ENCODE peak calls at places on chromosomes 4 and X, in five cellular contexts. Q, F, B, W and N are unnamed samples.

GRCh38 chr4:37802068-37802666 is 24.3 kb upstream of the PGM2 start:
- DNase-seq in Q (peak), F (peak), B (no peak), W (no peak), N (no peak)

GRCh38 chrX:135513140-135513535 is 7.3 kb upstream of the INTS6L start:
- DNase-seq in Q (no peak), F (no peak), B (no peak), W (no peak), N (no peak)

GRCh38 chr4:77120888-77121508 is 36.0 kb upstream of the CCNG2 start:
- DNase-seq in Q (no peak), F (no peak), B (no peak), W (no peak), N (no peak)

GRCh38 chr4:149441338-149441737 is 374.3 kb downstream of the IQCM start:
- DNase-seq in Q (no peak), F (no peak), B (no peak), W (no peak), N (no peak)

GRCh38 chrX:150211988-150212387 is 151.1 kb upstream of the MAMLD1 start:
- DNase-seq in Q (no peak), F (no peak), B (no peak), W (no peak), N (no peak)

GRCh38 chr4:94159790-94160189 is 47.9 kb upstream of the SMARCAD1 start:
- DNase-seq in Q (no peak), F (no peak), B (no peak), W (no peak), N (no peak)

GRCh38 chrX:63128509-63128908 is 222.6 kb downstream of the SPIN4 start:
- DNase-seq in Q (no peak), F (no peak), B (no peak), W (no peak), N (no peak)

GRCh38 chr4:112073201-112073600 is 72.1 kb upstream of the FAM241A start:
- DNase-seq in Q (no peak), F (no peak), B (no peak), W (no peak), N (no peak)

GRCh38 chrX:139642241-139642927 is 65.6 kb downstream of the MCF2 start:
- DNase-seq in Q (no peak), F (no peak), B (no peak), W (no peak), N (no peak)

GRCh38 chrX:121121021-121121420 is 73.6 kb downstream of the GLUD2 start:
- DNase-seq in Q (no peak), F (no peak), B (no peak), W (no peak), N (no peak)

GRCh38 chr4:133995243-133995960 is 206.2 kb downstream of the PABPC4L start:
- DNase-seq in Q (no peak), F (no peak), B (no peak), W (no peak), N (no peak)

GRCh38 chrX:10612215-10612614 is 8.2 kb downstream of the MID1 start:
- DNase-seq in Q (no peak), F (no peak), B (no peak), W (no peak), N (no peak)

GRCh38 chr4:145816091-145816490 is 122.5 kb downstream of the ZNF827 start:
- DNase-seq in Q (no peak), F (no peak), B (no peak), W (no peak), N (no peak)

GRCh38 chr4:88857588-88857987 is 160.0 kb upstream of the NAP1L5 start:
- DNase-seq in Q (no peak), F (no peak), B (no peak), W (no peak), N (no peak)

GRCh38 chr4:77433102-77433733 is 172.4 kb upstream of the CXCL13 start:
- DNase-seq in Q (peak), F (peak), B (peak), W (no peak), N (peak)

GRCh38 chrX:13087322-13088154 is 43.1 kb upstream of the FAM9C start:
- DNase-seq in Q (no peak), F (no peak), B (no peak), W (no peak), N (no peak)

GRCh38 chr4:118682928-118683327 is 2.3 kb upstream of the METTL14 start:
- DNase-seq in Q (no peak), F (peak), B (no peak), W (no peak), N (no peak)

GRCh38 chr4:157012781-157013180 is 41.2 kb upstream of the PDGFC start:
- DNase-seq in Q (no peak), F (no peak), B (no peak), W (no peak), N (no peak)

GRCh38 chr4:73869130-73870055 is at the start of gene CXCL1:
- DNase-seq in Q (peak), F (peak), B (no peak), W (peak), N (no peak)

GRCh38 chrX:3960952-3961351 is 247.5 kb upstream of the PRKX start:
- DNase-seq in Q (no peak), F (no peak), B (no peak), W (no peak), N (no peak)

GRCh38 chr4:85861064-85861767 is 386.3 kb downstream of the ARHGAP24 start:
- DNase-seq in Q (no peak), F (no peak), B (no peak), W (no peak), N (no peak)

GRCh38 chrX:3939967-3940610 is 226.6 kb upstream of the PRKX start:
- DNase-seq in Q (peak), F (no peak), B (no peak), W (no peak), N (no peak)

GRCh38 chr4:6032249-6033244 is 14.3 kb upstream of the C4orf50 start:
- DNase-seq in Q (peak), F (no peak), B (no peak), W (no peak), N (no peak)

GRCh38 chr4:108683479-108683878 is 33.1 kb downstream of the OSTC start:
- DNase-seq in Q (no peak), F (peak), B (peak), W (no peak), N (no peak)

GRCh38 chr4:85707591-85707990 is 232.6 kb downstream of the ARHGAP24 start:
- DNase-seq in Q (no peak), F (no peak), B (no peak), W (no peak), N (no peak)

GRCh38 chrX:71178908-71179307 is 34.3 kb downstream of the NLGN3 start:
- DNase-seq in Q (peak), F (peak), B (peak), W (no peak), N (no peak)

GRCh38 chr4:67658302-67658701 is 42.7 kb downstream of the UBA6 start:
- DNase-seq in Q (no peak), F (no peak), B (no peak), W (no peak), N (no peak)

GRCh38 chr4:149072359-149072758 is 630.1 kb upstream of the NR3C2 start:
- DNase-seq in Q (no peak), F (no peak), B (no peak), W (no peak), N (no peak)

GRCh38 chrX:51281758-51282318 is 50.8 kb upstream of the NUDT10 start:
- DNase-seq in Q (no peak), F (no peak), B (no peak), W (no peak), N (no peak)

GRCh38 chr4:159003420-159004253 is 99.2 kb upstream of the RAPGEF2 start:
- DNase-seq in Q (no peak), F (no peak), B (no peak), W (no peak), N (no peak)

GRCh38 chr4:86942185-86942666 is 7.4 kb downstream of the AFF1 start:
- DNase-seq in Q (no peak), F (peak), B (no peak), W (no peak), N (no peak)

GRCh38 chr4:152206185-152206584 is 329.7 kb downstream of the FBXW7 start:
- DNase-seq in Q (peak), F (no peak), B (no peak), W (no peak), N (no peak)

GRCh38 chrX:102833136-102833535 is 103.9 kb upstream of the RAB40AL start:
- DNase-seq in Q (no peak), F (no peak), B (no peak), W (no peak), N (no peak)

GRCh38 chrX:18098704-18099103 is 122.0 kb downstream of the BEND2 start:
- DNase-seq in Q (no peak), F (no peak), B (no peak), W (no peak), N (no peak)

GRCh38 chr4:142917678-142918077 is 71.6 kb upstream of the INPP4B start:
- DNase-seq in Q (no peak), F (no peak), B (no peak), W (no peak), N (no peak)

GRCh38 chr4:113445286-113445685 is 316.3 kb downstream of the CAMK2D start:
- DNase-seq in Q (no peak), F (no peak), B (peak), W (no peak), N (no peak)

GRCh38 chrX:9597361-9598035 is 132.6 kb downstream of the TBL1X start:
- DNase-seq in Q (no peak), F (no peak), B (no peak), W (no peak), N (no peak)

GRCh38 chr4:123547167-123547817 is 150.7 kb downstream of the SPRY1 start:
- DNase-seq in Q (peak), F (no peak), B (no peak), W (no peak), N (no peak)

GRCh38 chrX:132810488-132810887 is 147.9 kb downstream of the HS6ST2 start:
- DNase-seq in Q (no peak), F (no peak), B (no peak), W (no peak), N (no peak)

GRCh38 chrX:123859409-123859827 is 435 bp upstream of the XIAP start:
- DNase-seq in Q (peak), F (no peak), B (peak), W (no peak), N (no peak)

GRCh38 chrX:123860506-123860840 is 620 bp downstream of the XIAP start:
- DNase-seq in Q (no peak), F (peak), B (peak), W (no peak), N (no peak)

GRCh38 chrX:123854329-123854728 is 5.5 kb upstream of the XIAP start:
- DNase-seq in Q (no peak), F (no peak), B (no peak), W (no peak), N (no peak)

GRCh38 chrX:123860983-123861382 is 1.1 kb downstream of the XIAP start:
- DNase-seq in Q (no peak), F (no peak), B (no peak), W (no peak), N (no peak)

DNA sequence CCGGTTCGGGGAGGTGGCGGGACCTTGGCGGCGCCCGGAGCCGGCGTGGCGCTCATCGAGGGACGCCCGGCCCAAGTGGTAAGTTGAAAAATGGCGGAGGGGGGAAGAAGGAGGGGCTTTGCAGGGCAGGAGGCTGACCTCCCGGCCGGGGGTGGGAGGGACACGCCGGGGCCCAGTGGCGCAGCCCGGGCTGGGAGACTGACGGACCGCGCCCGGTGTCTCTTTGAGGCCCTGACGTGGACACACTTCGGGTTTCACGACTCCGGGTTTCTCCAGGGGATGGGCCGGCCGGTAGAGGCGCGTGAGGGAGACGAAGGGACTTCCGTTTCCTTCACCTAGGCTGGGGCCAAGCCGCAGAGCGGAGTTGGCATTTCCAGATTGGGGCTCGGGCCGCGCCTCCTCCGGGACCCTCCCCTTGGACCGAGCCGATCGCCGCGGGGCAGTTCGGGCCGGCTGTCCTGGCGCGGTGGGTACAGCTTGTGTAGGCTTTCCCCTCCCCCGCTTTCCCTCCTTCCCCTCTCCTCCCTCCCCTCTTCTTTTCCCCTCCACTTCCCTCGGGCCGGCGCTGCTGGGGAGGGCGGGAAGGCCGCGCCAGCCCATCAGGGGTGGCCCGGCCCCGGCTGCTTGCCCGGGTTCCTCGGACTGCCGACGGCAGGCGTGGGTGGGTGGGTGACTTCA is at the start of gene XIAP:
- DNase-seq in Q (peak), F (peak), B (peak), W (peak), N (peak)
- TF ChIP-seq POLR2A in Q (no peak), F (peak), B (peak), W (no peak), N (peak)

DNA sequence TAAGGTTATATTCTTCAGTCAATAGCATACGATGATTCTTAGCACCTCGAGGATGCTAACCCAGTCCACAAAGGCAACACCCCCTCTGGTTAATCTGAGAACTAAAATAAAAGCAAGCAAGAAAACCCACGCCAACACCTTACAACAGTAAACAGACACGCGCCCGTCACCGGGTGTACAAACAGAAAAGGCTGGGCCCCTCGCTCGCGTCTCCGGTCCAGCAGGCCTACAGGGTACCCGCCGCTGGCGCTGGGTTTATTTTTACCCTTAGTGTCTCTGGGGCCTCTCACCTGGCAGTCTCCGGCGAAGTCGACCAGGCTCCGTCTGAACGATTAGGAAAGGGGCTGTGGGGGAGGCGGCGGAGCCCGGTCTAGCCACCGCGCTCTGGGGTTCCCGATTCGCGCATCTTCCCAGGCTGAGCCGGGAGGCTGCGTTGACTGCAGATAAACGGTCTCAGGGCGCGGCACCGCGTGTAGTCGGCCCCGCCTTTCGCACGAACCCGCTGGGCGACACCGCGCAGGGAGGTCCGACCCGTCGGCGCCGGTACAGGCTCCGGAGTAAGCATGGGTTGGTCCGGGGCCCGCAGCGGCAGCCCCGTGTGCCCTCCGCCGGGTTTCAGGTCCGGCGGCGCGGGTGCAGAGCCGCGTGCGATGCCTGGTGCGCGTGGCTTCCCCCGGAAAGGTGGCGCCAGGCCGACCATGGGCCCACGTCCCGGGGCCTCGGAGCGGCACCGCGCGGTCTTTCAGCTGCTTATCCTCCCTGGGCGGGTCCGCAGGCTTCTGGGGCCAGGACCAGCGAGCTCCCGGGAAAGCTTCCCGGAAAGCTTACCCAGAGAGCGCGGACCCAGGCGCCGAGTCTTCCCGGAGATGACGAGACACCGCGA is at the start of gene SLC9B2:
- DNase-seq in Q (peak), F (peak), B (peak), W (peak), N (peak)
- TF ChIP-seq POLR2A in Q (no peak), F (peak), B (no peak), W (no peak), N (no peak)

GRCh38 chr4:78667764-78668163 is 108.4 kb upstream of the BMP2K start:
- DNase-seq in Q (no peak), F (no peak), B (no peak), W (no peak), N (no peak)

GRCh38 chr4:78667337-78667736 is 108.8 kb upstream of the BMP2K start:
- DNase-seq in Q (no peak), F (no peak), B (no peak), W (no peak), N (no peak)

GRCh38 chr4:78662661-78663060 is 111.1 kb downstream of the ANXA3 start:
- DNase-seq in Q (no peak), F (no peak), B (no peak), W (no peak), N (no peak)

GRCh38 chr4:78666830-78667258 is 109.3 kb upstream of the BMP2K start:
- DNase-seq in Q (no peak), F (no peak), B (no peak), W (no peak), N (no peak)

DNA sequence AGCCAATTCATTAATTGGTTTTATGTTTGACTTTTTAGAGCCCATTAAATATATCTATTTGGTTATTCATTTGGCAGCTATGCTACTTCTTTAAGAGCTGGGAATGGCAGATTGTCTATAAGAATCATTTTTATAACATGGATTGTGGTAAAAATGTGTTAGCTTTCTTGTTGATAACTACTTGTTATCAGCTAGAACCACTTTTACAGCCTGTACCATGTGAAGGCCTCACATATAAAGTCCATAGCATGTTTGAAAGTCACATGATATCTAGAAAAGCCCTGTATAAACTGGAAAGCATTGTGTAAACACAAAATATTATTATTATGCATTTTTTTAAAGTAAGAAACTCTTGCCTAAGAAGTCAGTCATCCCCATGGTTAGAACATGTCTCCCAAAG is 110.9 kb upstream of the BMP2K start:
- DNase-seq in Q (no peak), F (no peak), B (no peak), W (no peak), N (no peak)
- TF ChIP-seq POLR2A in Q (no peak), F (no peak), B (no peak), W (no peak), N (no peak)

GRCh38 chr4:128362760-128363159 is 75.1 kb upstream of the PGRMC2 start:
- DNase-seq in Q (no peak), F (no peak), B (no peak), W (no peak), N (no peak)

GRCh38 chr4:128363966-128364365 is 76.4 kb upstream of the PGRMC2 start:
- DNase-seq in Q (no peak), F (no peak), B (no peak), W (no peak), N (no peak)

GRCh38 chr4:128359422-128359821 is 71.8 kb upstream of the PGRMC2 start:
- DNase-seq in Q (no peak), F (no peak), B (no peak), W (no peak), N (no peak)

GRCh38 chr4:128366212-128366611 is 78.6 kb upstream of the PGRMC2 start:
- DNase-seq in Q (no peak), F (no peak), B (no peak), W (no peak), N (no peak)

GRCh38 chr4:128364565-128364964 is 77.0 kb upstream of the PGRMC2 start:
- DNase-seq in Q (peak), F (no peak), B (no peak), W (no peak), N (no peak)
- TF ChIP-seq POLR2A in Q (no peak), F (no peak), B (no peak), W (no peak), N (no peak)

GRCh38 chrX:107675365-107675654 is 47.0 kb downstream of the PRPS1 start:
- DNase-seq in Q (no peak), F (no peak), B (no peak), W (no peak), N (no peak)

GRCh38 chrX:107675823-107676555 is 47.7 kb downstream of the PRPS1 start:
- DNase-seq in Q (peak), F (no peak), B (peak), W (no peak), N (no peak)

GRCh38 chrX:107677501-107677901 is 49.2 kb downstream of the PRPS1 start:
- DNase-seq in Q (peak), F (no peak), B (no peak), W (no peak), N (no peak)

GRCh38 chrX:107677909-107678308 is 49.6 kb downstream of the PRPS1 start:
- DNase-seq in Q (no peak), F (no peak), B (no peak), W (no peak), N (no peak)

GRCh38 chrX:107676559-107677378 is 48.5 kb downstream of the PRPS1 start:
- DNase-seq in Q (peak), F (peak), B (peak), W (peak), N (no peak)
- TF ChIP-seq POLR2A in Q (no peak), F (peak), B (no peak), W (peak), N (no peak)